ENCODE peak calls at places on chromosomes 4 and X, in six cellular contexts. U is stimulated activated CD8-positive, alpha-beta memory T cell treated with anti-CD3 and anti-CD28 coated beads, Interleukin-15, amount 100 ng/mL, for 24 hours; O is neuronal stem cell; A is activated CD4-positive, alpha-beta T cell treated with anti-CD3 and anti-CD28 coated beads, Interleukin-2, amount 50 U/mL, for 1 hour; W is dermis blood vessel endothelial cell; Q is GM13977. H is an unnamed sample.
A peak's percentile ranks its signal among the peaks of the same experiment; 100 is the strongest.

GRCh38 chr4:133059117-133059516 is 90.0 kb upstream of the PCDH10 start:
- DNase-seq in U (no peak), O (no peak), A (no peak), W (no peak), Q (no peak), H (no peak)

GRCh38 chr4:119525005-119525749 is 103.4 kb downstream of the PDE5A start:
- DNase-seq in U (no peak), O (no peak), A (no peak), W (peak; percentile 89), Q (no peak), H (peak; percentile 63)

GRCh38 chr4:64584981-64585557 is 175.8 kb upstream of the TECRL start:
- DNase-seq in U (no peak), O (peak; percentile 29), A (no peak), W (peak; percentile 42), Q (peak; percentile 6), H (peak; percentile 10)

GRCh38 chrX:526295-527224 is 104.0 kb upstream of the SHOX start:
- DNase-seq in U (no peak), O (no peak), A (no peak), W (no peak), Q (no peak), H (no peak)

GRCh38 chrX:39777623-39778025 is 320.1 kb downstream of the BCOR start:
- DNase-seq in U (no peak), O (no peak), A (no peak), W (no peak), Q (no peak), H (no peak)

GRCh38 chrX:15686818-15687685 is 22.4 kb upstream of the CLTRN start:
- DNase-seq in U (no peak), O (peak; percentile 31), A (peak; percentile 52), W (peak; percentile 71), Q (peak; percentile 50), H (peak; percentile 59)

GRCh38 chr4:140427919-140428471 is 547 bp upstream of the CLGN start:
- DNase-seq in U (no peak), O (no peak), A (no peak), W (no peak), Q (no peak), H (no peak)

GRCh38 chr4:89469930-89470375 is 162.4 kb upstream of the GPRIN3 start:
- DNase-seq in U (no peak), O (no peak), A (no peak), W (peak; percentile 55), Q (no peak), H (peak; percentile 92)

GRCh38 chr4:185201983-185202962 is 1.5 kb downstream of the CFAP97 start:
- DNase-seq in U (no peak), O (no peak), A (peak; percentile 26), W (peak; percentile 65), Q (no peak), H (peak; percentile 83)

GRCh38 chr4:104973708-104974107 is 173.0 kb upstream of the TET2 start:
- DNase-seq in U (no peak), O (no peak), A (no peak), W (no peak), Q (no peak), H (no peak)

GRCh38 chr4:41757521-41758156 is 9.1 kb upstream of the PHOX2B start:
- DNase-seq in U (no peak), O (no peak), A (no peak), W (peak; percentile 32), Q (no peak), H (peak; percentile 16)

GRCh38 chrX:15515931-15516330 is 15.3 kb downstream of the BMX start:
- DNase-seq in U (no peak), O (no peak), A (no peak), W (peak; percentile 94), Q (no peak), H (no peak)

GRCh38 chr4:126306152-126306869 is 991.6 kb downstream of the FAT4 start:
- DNase-seq in U (no peak), O (no peak), A (no peak), W (no peak), Q (no peak), H (no peak)

GRCh38 chr4:1491630-1492457 is 85.6 kb upstream of the NKX1-1 start:
- DNase-seq in U (no peak), O (no peak), A (no peak), W (no peak), Q (no peak), H (no peak)

GRCh38 chrX:7163146-7163677 is 15.3 kb upstream of the PUDP start:
- DNase-seq in U (no peak), O (no peak), A (no peak), W (no peak), Q (no peak), H (no peak)

GRCh38 chrX:45479835-45480422 is 279.3 kb upstream of the DIPK2B start:
- DNase-seq in U (no peak), O (no peak), A (no peak), W (peak; percentile 65), Q (no peak), H (peak; percentile 89)

GRCh38 chr4:138279286-138279685 is 37.1 kb upstream of the SLC7A11 start:
- DNase-seq in U (no peak), O (no peak), A (no peak), W (no peak), Q (no peak), H (no peak)

GRCh38 chrX:115894087-115894486 is 276.5 kb upstream of the AGTR2 start:
- DNase-seq in U (no peak), O (no peak), A (no peak), W (no peak), Q (peak; percentile 59), H (no peak)

GRCh38 chr4:115883862-115884261 is 770.4 kb upstream of the NDST4 start:
- DNase-seq in U (no peak), O (no peak), A (no peak), W (no peak), Q (no peak), H (no peak)

GRCh38 chrX:40105791-40106676 is 8.3 kb upstream of the BCOR start:
- DNase-seq in U (no peak), O (no peak), A (peak; percentile 68), W (peak; percentile 58), Q (peak; percentile 78), H (no peak)

GRCh38 chrX:150038977-150039599 is 100.8 kb upstream of the EOLA2 start:
- DNase-seq in U (no peak), O (no peak), A (no peak), W (no peak), Q (no peak), H (peak; percentile 64)

GRCh38 chrX:13803116-13803515 is 13.8 kb downstream of the GPM6B start:
- DNase-seq in U (no peak), O (no peak), A (no peak), W (no peak), Q (no peak), H (no peak)

GRCh38 chr4:169986369-169986768 is 39.8 kb downstream of the MFAP3L start:
- DNase-seq in U (no peak), O (no peak), A (no peak), W (no peak), Q (no peak), H (peak; percentile 15)

GRCh38 chr4:94758141-94758699 is 465 bp downstream of the BMPR1B start:
- DNase-seq in U (no peak), O (peak; percentile 42), A (no peak), W (peak; percentile 18), Q (no peak), H (no peak)

GRCh38 chr4:112531146-112531545 is 15.2 kb upstream of the NEUROG2 start:
- DNase-seq in U (no peak), O (no peak), A (no peak), W (no peak), Q (no peak), H (peak; percentile 29)

GRCh38 chrX:45295587-45295986 is 94.9 kb upstream of the DIPK2B start:
- DNase-seq in U (no peak), O (no peak), A (no peak), W (peak; percentile 65), Q (no peak), H (peak; percentile 54)